ENCODE peak calls at places on chromosomes 13 and 19, in four cellular contexts. H is adrenal gland; O is naive thymus-derived CD4-positive, alpha-beta T cell; Z is heart left ventricle. B is an unnamed sample. For H3K9me3, the result is how much of the 10 kb centered on the place peaks cover.

GRCh38 chr19:33249740-33250366 is 24.2 kb upstream of the SLC7A10 start:
- DNase-seq in H (no peak), O (no peak), Z (no peak), B (no peak)

GRCh38 chr13:30877335-30877734 is 28.7 kb upstream of the MEDAG start:
- DNase-seq in H (no peak), O (no peak), Z (no peak), B (no peak)

GRCh38 chr13:30679483-30680330 is 55.6 kb upstream of the ALOX5AP start:
- DNase-seq in H (no peak), O (peak), Z (no peak), B (peak)

GRCh38 chr13:105972306-105972721 is 563.1 kb downstream of the EFNB2 start:
- DNase-seq in H (no peak), O (no peak), Z (no peak), B (no peak)

GRCh38 chr13:33874871-33875270 is 56.9 kb downstream of the RFC3 start:
- DNase-seq in H (no peak), O (no peak), Z (no peak), B (no peak)

GRCh38 chr13:111458739-111459138 is 138.3 kb downstream of the TEX29 start:
- DNase-seq in H (no peak), O (no peak), Z (no peak), B (no peak)

GRCh38 chr13:29125934-29126424 is 305.8 kb downstream of the MTUS2 start:
- DNase-seq in H (no peak), O (no peak), Z (no peak), B (no peak)

GRCh38 chr13:26482451-26483197 is 74.9 kb upstream of the WASF3 start:
- DNase-seq in H (peak), O (peak), Z (peak), B (peak)

GRCh38 chr13:31431722-31432137 is 232.0 kb downstream of the B3GLCT start:
- DNase-seq in H (peak), O (no peak), Z (peak), B (peak)

GRCh38 chr19:33621811-33622504 is at the start of gene CHST8:
- DNase-seq in H (peak), O (no peak), Z (peak), B (no peak)

GRCh38 chr13:110445722-110446569 is 115.6 kb downstream of the RAB20 start:
- DNase-seq in H (no peak), O (no peak), Z (no peak), B (no peak)

GRCh38 chr19:16067205-16067938 is 8.9 kb upstream of the TPM4 start:
- DNase-seq in H (peak), O (no peak), Z (no peak), B (no peak)

GRCh38 chr13:109385161-109385560 is 401.2 kb downstream of the IRS2 start:
- DNase-seq in H (no peak), O (no peak), Z (no peak), B (no peak)

GRCh38 chr19:1057185-1057857 is 9.6 kb upstream of the ARHGAP45 start:
- DNase-seq in H (no peak), O (no peak), Z (no peak), B (no peak)

GRCh38 chr13:24905242-24905641 is 141.3 kb downstream of the RNF17 start:
- DNase-seq in H (no peak), O (no peak), Z (no peak), B (no peak)

GRCh38 chr13:47080616-47081015 is 183.8 kb upstream of the HTR2A start:
- DNase-seq in H (no peak), O (no peak), Z (no peak), B (no peak)

GRCh38 chr13:74024856-74025255 is 109.3 kb downstream of the KLF12 start:
- DNase-seq in H (no peak), O (peak), Z (no peak), B (no peak)

GRCh38 chr13:76764429-76764828 is 121.8 kb downstream of the KCTD12 start:
- DNase-seq in H (peak), O (no peak), Z (peak), B (no peak)

GRCh38 chr19:4229179-4229931 is at the start of gene EBI3:
- DNase-seq in H (peak), O (no peak), Z (peak), B (no peak)

GRCh38 chr19:17183271-17183757 is 31.8 kb upstream of the USE1 start:
- DNase-seq in H (no peak), O (peak), Z (no peak), B (peak)

GRCh38 chr19:42357290-42357689 is 31.9 kb downstream of the MEGF8 start:
- DNase-seq in H (no peak), O (no peak), Z (no peak), B (no peak)

GRCh38 chr13:99276706-99277105 is 18.5 kb upstream of the GPR18 start:
- DNase-seq in H (no peak), O (no peak), Z (no peak), B (no peak)

DNA sequence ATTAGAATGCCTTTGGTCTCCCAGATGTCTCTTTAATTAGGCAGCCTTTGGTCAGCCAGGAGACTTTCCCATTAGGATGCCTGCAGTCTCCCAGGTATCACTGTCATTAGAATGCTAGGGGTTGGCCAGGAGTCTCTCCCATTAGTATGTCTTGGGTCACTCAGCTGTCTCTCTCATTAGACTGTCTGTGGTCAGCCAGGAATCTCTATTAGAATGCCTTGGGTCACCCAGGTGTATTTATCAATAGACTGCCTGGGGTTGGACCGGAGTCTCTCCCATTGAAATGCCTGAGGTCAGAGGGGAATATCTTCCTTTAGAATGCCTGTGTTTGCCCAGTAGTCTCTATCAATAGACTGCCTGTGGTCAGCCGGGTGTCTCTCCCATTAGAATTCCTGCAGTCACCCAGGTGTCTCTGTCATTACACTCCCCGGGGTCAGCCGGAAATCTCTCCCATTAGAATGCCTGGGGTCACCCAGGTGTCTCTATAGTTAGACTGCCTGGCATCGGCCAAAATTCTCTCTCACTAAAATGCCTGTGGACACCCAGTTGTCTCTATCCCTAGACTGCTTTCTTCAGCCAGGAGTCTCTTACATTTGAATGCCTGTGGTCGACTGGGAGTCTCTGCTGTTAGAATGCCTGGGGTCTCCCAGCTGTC is 1460.3 kb downstream of the UQCRFS1 start:
- DNase-seq in H (no peak), O (no peak), Z (no peak), B (no peak)
- H3K9me3 ChIP-seq in H (under half), O (under half), Z (under half), B (under half)

DNA sequence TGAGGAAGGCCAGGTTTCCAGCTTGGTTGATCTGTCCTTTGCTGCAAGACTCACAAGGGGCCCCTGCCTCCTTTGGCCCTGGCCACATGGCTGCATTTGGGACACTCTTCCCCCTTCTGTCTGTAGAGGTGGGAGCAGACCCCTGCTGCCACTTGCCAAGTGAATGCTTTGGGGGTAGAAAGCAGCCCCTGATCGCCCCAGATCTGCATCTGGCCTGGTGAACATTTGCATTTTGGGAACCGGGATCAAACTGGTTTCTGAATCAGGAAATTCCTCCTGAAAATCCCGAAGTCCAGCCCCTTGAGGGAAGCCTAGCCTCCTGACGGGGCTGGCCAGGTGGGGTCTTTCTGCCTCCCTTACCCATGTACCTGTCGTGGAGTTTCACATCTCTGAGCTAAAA is 14.9 kb downstream of the DPF1 start:
- DNase-seq in H (no peak), O (no peak), Z (no peak), B (no peak)
- H3K27ac ChIP-seq in H (no peak), O (no peak), Z (peak), B (no peak)

DNA sequence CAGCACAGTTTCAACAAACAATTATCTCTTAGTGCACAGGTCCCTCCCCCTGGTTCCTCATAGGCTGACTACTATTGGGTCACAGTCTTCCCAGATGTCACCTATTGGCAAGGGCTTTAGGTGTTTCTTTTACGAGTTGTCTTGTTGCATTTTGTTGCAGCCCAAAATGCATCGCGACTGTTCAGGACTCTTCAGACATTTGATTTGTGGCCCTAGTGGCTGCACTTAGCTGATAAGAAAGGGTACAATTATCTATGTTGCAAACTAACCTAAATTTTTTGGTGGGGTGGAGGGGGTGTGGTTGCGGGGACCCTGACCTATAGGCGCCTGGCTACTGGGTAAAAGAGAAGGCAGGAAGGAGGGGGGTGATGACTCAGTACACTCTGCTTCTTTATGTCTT is 29.1 kb upstream of the ZNF714 start:
- DNase-seq in H (no peak), O (no peak), Z (no peak), B (no peak)
- H3K9me3 ChIP-seq in H (under half), O (half or more), Z (under half), B (under half)

DNA sequence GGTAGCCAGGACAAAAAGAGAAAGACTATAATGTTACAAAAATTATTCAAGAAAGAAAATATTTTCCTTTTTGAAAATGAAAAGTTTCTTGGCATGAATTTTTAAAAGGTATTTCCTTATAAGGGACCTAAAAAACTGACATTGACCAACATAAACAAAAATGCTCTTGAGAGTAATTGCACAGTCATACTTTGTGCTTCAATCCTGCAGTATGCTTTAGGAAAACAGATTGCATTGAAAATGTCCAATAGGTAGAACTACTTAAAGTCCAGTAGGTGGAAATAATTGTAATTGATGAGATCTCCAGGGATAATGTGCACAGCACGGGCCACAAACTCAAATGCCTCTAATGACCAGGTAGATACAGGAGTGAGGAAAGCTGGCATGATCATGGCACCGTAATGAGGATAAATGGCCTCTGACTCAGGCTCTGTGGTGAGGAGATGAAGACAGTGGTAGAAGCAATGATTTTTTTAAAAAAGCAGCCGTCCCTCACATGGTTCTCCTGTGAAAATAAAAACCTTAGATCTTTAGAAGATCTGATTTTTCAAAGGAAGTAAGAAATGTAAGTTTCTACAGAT is 278.0 kb downstream of the ITGBL1 start:
- DNase-seq in H (no peak), O (no peak), Z (no peak), B (no peak)
- H3K27ac ChIP-seq in H (no peak), O (no peak), Z (no peak), B (no peak)

DNA sequence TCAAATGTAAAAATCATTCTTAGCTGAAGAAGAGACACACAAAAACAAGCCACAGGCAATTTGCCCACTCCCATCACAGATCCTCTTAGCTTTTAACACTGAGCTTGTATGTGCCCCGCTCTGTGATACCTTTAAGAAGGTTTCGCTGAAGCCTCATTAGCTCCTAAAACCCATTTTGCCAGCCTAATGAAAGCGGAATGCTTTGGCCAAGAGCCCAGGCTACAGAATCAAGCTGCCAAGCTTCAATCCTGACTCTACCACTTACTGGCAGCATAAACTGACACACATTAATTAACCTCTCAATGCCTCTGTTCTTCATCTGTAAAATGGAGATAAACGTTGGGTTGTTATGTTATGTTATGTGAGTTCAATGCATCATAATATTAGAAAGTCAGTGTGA is 10.5 kb downstream of the ZNF112 start:
- DNase-seq in H (no peak), O (no peak), Z (no peak), B (no peak)
- H3K9me3 ChIP-seq in H (under half), O (under half), Z (under half), B (under half)

GRCh38 chr19:41334793-41335192 is 18.9 kb downstream of the TGFB1 start:
- DNase-seq in H (no peak), O (no peak), Z (no peak), B (no peak)

GRCh38 chr19:41330476-41330875 is 20.5 kb downstream of the CCDC97 start:
- DNase-seq in H (no peak), O (no peak), Z (no peak), B (no peak)

GRCh38 chr19:41332000-41332399 is 21.7 kb downstream of the TGFB1 start:
- DNase-seq in H (no peak), O (no peak), Z (no peak), B (no peak)

GRCh38 chr19:41330946-41331678 is 21.1 kb downstream of the CCDC97 start:
- DNase-seq in H (no peak), O (no peak), Z (no peak), B (no peak)

DNA sequence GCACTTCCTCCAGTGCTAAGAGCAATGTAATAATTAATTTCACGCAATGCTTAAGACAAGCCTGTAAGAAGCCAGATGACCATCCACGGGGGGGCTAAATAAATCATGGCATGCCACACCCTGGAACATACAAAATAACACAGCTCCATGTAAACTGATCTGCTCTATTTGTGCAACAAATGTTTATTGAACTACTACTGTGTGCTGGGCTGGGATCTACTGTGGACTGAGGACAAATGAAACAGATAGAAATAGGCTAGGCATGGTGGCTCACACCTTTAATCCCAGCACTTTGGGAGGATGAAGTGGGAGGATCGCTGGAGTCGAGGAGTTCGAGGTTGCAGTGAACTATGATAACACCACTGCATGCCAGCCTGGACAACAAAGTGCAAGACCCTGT is 21.3 kb downstream of the TGFB1 start:
- DNase-seq in H (no peak), O (no peak), Z (no peak), B (no peak)
- H3K27ac ChIP-seq in H (no peak), O (no peak), Z (no peak), B (no peak)

DNA sequence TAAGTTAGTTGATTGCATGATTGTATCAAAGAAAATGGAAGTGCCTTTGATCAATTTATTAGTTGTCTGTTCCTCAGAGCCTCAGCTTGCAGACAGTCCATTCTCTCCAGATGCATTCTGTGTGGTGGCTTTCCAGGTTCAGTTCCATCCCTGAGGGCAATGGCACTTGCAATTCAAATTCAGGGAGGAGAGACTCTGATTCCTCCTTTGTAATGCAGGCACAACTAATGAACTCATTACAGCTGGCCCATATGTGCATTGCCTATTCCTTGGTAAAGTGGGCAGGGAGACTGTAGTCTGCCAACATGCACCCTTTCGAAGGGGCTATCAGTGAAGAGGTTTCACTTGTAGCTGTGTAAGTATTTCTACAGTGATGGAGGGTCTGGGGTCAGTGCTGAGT is 401.5 kb downstream of the GPC6 start:
- DNase-seq in H (no peak), O (no peak), Z (no peak), B (no peak)
- H3K9me3 ChIP-seq in H (under half), O (under half), Z (under half), B (under half)

DNA sequence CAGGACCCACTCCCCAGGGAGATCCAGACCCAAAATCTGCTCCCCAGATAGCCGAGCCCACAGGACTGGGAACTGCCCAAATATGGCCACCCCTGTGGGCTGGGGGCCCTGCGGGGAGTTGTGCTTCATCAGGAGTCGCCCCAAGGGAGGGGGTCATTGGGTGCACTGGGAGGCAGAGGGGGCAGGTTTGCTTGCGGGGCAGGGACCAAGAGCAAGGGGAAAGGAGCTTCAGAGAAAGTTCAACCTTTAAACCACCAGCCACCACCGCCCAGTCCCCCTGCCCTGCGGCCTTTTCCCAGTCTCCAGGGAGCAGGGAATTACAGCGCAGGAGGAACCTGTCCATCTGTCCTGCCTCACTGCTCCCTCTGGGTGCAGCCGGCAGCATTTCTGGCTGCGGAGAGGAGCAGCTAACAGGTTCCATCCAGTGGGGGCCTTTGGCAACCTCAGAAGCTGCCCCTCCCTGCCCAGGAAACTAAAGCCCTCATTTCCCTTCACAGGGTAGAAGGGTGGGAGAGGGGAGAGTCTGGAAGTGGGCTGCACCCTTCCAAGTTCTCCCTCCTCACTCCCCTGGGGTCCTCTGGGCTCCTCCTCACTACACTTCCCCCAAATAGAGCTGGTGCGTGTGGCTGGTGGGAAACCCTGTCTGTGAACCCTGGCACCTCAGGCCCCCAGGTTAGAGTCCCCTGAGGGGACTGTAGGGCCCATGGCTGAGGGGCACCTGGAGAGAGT is 13.8 kb upstream of the ASF1B start:
- DNase-seq in H (no peak), O (no peak), Z (no peak), B (no peak)
- H3K27ac ChIP-seq in H (no peak), O (peak), Z (peak), B (peak)

B was measured in CD8-positive, alpha-beta memory T cell.